ENCODE peak calls at places on chromosomes 5 and 9, in four cellular contexts. Y is transverse colon, Z is adrenal gland, I is heart left ventricle. H is an unnamed sample.
A peak's percentile ranks its signal among the peaks of the same experiment; 100 is the strongest.

GRCh38 chr5:71862661-71863060 is 143.6 kb downstream of the CARTPT start:
- DNase-seq in Y (no peak), Z (no peak), I (no peak), H (no peak)

GRCh38 chr5:36788365-36788764 is 88.2 kb upstream of the NIPBL start:
- DNase-seq in Y (no peak), Z (no peak), I (no peak), H (no peak)

GRCh38 chr5:123142206-123142915 is 53.3 kb downstream of the PRDM6 start:
- DNase-seq in Y (no peak), Z (no peak), I (no peak), H (no peak)

GRCh38 chr9:99108131-99108530 is 3.2 kb downstream of the TGFBR1 start:
- DNase-seq in Y (no peak), Z (no peak), I (no peak), H (no peak)

GRCh38 chr5:35819026-35819425 is 37.7 kb upstream of the IL7R start:
- DNase-seq in Y (no peak), Z (no peak), I (no peak), H (no peak)

GRCh38 chr5:108345541-108346171 is 36.2 kb downstream of the FBXL17 start:
- DNase-seq in Y (no peak), Z (no peak), I (no peak), H (no peak)

GRCh38 chr5:137734962-137735530 is 843 bp downstream of the KLHL3 start:
- DNase-seq in Y (peak; percentile 34), Z (peak; percentile 64), I (no peak), H (peak; percentile 18)

GRCh38 chr9:120580591-120580896 is 577 bp upstream of the CDK5RAP2 start:
- DNase-seq in Y (no peak), Z (no peak), I (no peak), H (no peak)

GRCh38 chr5:6448141-6448491 is 543 bp upstream of the UBE2QL1 start:
- DNase-seq in Y (no peak), Z (no peak), I (no peak), H (no peak)
- H3K4me3 ChIP-seq in Y (no peak overlapping the region), Z (no peak overlapping the region), I (no peak overlapping the region), H (no peak overlapping the region)

GRCh38 chr9:135959814-135960213 is 1.4 kb downstream of the UBAC1 start:
- DNase-seq in Y (no peak), Z (no peak), I (no peak), H (no peak)

GRCh38 chr9:135958485-135958884 is 2.7 kb downstream of the UBAC1 start:
- DNase-seq in Y (no peak), Z (no peak), I (no peak), H (no peak)

GRCh38 chr9:135961811-135962695 is 880 bp upstream of the UBAC1 start:
- DNase-seq in Y (no peak), Z (no peak), I (no peak), H (no peak)

GRCh38 chr9:135961277-135961705 is at the start of gene UBAC1:
- DNase-seq in Y (peak; percentile 97), Z (peak; percentile 98), I (peak; percentile 98), H (peak; percentile 96)

GRCh38 chr9:135960328-135961276 is 571 bp downstream of the UBAC1 start:
- DNase-seq in Y (peak; percentile 21), Z (no peak), I (peak; percentile 75), H (no peak)
- TF ChIP-seq CTCF in Y (no peak), Z (no peak), I (no peak), H (no peak)

GRCh38 chr5:74766887-74767578 is at the start of the genes GFM2 and NSA2:
- DNase-seq in Y (peak; percentile 94), Z (peak; percentile 96), I (peak; percentile 94), H (peak; percentile 92)
- TF ChIP-seq POLR2A in Y (peak; percentile 40), Z (no peak), I (no peak), H (peak; percentile 47)

GRCh38 chr5:6763191-6763590 is 50.0 kb downstream of the TENT4A start:
- DNase-seq in Y (no peak), Z (no peak), I (no peak), H (no peak)

GRCh38 chr5:6762116-6762515 is 48.9 kb downstream of the TENT4A start:
- DNase-seq in Y (no peak), Z (no peak), I (no peak), H (no peak)

GRCh38 chr5:6761333-6761732 is 48.1 kb downstream of the TENT4A start:
- DNase-seq in Y (no peak), Z (no peak), I (no peak), H (no peak)

GRCh38 chr5:6760636-6761035 is 47.4 kb downstream of the TENT4A start:
- DNase-seq in Y (no peak), Z (no peak), I (no peak), H (no peak)

DNA sequence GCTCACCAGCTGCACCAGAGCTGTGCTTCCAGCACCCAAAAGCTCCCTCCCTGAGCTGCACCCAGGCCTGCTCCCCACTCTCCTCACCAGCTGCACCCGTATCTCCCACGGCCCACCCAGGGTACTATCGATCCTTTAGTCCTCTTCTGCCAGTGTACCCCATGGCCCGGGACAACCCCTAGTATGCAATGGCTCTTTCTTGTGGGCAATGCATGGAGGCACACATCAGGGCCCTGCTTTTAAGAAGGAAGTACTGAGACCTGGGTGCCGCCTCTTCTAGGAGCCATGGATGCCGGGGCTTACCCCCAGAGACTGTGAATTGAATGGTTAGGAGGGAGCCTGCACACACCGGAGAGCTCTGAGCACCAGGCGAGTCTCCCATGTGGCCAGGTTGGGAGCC is 49.5 kb downstream of the TENT4A start:
- DNase-seq in Y (no peak), Z (no peak), I (no peak), H (no peak)
- H3K4me3 ChIP-seq in Y (no peak overlapping the region), Z (no peak overlapping the region), I (no peak overlapping the region), H (no peak overlapping the region)

GRCh38 chr5:145701404-145701803 is 133.7 kb downstream of the PRELID2 start:
- DNase-seq in Y (no peak), Z (no peak), I (no peak), H (no peak)

GRCh38 chr5:145699846-145700245 is 135.3 kb downstream of the PRELID2 start:
- DNase-seq in Y (no peak), Z (no peak), I (no peak), H (no peak)

GRCh38 chr5:145697251-145698016 is 137.7 kb downstream of the PRELID2 start:
- DNase-seq in Y (peak; percentile 22), Z (peak; percentile 59), I (no peak), H (peak; percentile 58)
- TF ChIP-seq CTCF in Y (peak; percentile 31), Z (peak; percentile 54), I (peak; percentile 36), H (no peak)

GRCh38 chr9:95462419-95463121 is 54.2 kb downstream of the PTCH1 start:
- DNase-seq in Y (peak; percentile 84), Z (peak; percentile 87), I (peak; percentile 77), H (peak; percentile 71)
- TF ChIP-seq POLR2A in Y (no peak), Z (no peak), I (no peak), H (no peak)

GRCh38 chr9:129335456-129336129 is 157.5 kb upstream of the IER5L start:
- DNase-seq in Y (no peak), Z (peak; percentile 65), I (no peak), H (no peak)

GRCh38 chr9:129332581-129332980 is 154.5 kb upstream of the IER5L start:
- DNase-seq in Y (no peak), Z (no peak), I (no peak), H (no peak)

GRCh38 chr9:129333613-129333960 is 155.5 kb upstream of the IER5L start:
- DNase-seq in Y (no peak), Z (no peak), I (no peak), H (no peak)

GRCh38 chr9:129334744-129335080 is 156.7 kb upstream of the IER5L start:
- DNase-seq in Y (no peak), Z (no peak), I (no peak), H (no peak)

DNA sequence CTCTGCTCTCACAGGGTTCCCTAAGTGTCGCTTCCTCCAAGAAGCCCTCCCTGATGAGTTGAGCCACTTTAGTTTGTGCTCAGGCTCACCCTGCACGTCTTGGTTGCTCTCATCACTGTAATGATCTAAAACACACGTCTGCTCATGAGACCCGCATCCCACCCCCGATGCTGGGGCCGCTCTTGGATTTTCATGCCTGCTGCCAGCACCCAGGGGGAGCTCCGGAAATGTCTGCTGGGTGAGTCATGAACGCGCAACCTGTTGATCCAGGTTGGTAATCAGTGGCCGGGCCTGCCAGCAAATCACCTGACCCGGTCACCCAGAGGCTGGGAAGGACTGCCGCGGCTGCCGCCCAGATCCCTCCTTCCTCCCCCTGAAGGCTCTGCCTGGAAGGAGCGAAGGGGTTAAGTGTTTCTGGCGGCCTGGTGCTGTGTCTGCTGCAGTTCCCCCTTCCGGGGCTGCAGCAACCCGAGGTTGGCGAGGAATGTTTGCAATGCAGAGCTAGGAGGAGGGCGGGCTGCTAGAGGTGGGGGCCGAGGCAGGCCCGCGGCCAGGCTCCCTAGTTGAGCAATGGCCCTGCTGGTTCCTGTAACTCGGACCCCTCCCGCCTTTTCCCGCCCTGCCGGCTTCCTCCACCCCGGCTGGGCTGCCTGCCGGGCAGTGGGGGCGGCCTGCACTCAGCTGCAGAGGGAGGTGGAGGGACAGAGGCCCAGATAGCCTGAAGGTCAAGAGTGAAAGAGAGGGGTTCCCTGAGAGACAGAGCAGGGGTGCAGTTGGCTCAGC is 156.1 kb upstream of the IER5L start:
- DNase-seq in Y (peak; percentile 82), Z (peak; percentile 94), I (peak; percentile 94), H (peak; percentile 81)
- H3K4me3 ChIP-seq in Y (peak overlapping the region; percentile 19), Z (peak overlapping the region; percentile 8), I (peak overlapping the region; percentile 19), H (peak overlapping the region; percentile 26)

DNA sequence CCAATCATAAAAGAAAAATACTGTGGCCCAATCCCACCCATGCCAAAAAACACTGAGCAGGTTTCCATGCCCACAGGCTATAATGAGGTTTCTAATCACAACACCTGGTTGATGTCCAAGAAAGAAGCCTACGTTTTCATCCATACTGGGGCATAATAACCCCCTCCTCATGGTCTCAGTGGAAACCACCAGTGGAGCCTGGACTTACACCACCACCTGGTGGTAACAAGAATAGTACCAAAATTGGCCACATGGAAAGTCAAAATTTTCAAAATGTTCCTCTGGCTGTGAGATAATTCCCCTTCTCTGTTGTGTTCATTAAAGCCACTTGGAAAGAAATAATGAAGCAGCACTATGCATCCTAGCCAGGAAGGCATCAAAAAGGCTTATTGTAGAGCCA is 687.3 kb upstream of the ST8SIA4 start:
- DNase-seq in Y (no peak), Z (no peak), I (no peak), H (no peak)
- TF ChIP-seq CTCF in Y (no peak), Z (no peak), I (peak; percentile 11), H (no peak)

DNA sequence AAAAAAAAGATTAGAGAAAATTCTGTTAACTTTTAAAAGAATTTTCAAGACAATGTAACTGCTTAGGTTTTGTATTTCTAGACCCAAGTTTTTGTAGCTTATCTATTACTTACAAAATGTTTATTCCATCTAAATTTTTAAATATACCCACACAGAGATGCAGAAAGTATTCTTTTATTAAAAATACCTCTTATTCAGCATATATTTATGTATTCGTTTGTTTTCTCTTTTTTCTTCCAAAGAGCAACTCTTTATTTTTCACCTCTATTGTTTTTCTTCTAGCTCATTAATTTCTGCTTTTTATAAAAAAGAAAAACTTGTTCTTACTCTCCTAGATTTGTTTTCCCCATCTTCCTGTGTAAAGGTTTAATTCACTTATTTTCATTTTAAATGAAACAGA is 180.3 kb downstream of the ZDHHC21 start:
- DNase-seq in Y (no peak), Z (no peak), I (no peak), H (no peak)
- TF ChIP-seq POLR2A in Y (no peak), Z (no peak), I (no peak), H (no peak)